ENCODE peak calls at places on chromosomes 16 and 17, in eight cellular contexts. W, S, R, H, I, N, E and G are unnamed samples.

GRCh38 chr17:41547378-41547841 is 19.3 kb upstream of the KRT19 start:
- DNase-seq in R (no peak), N (no peak), W (no peak), E (no peak), I (no peak), H (no peak), S (no peak), G (no peak)

GRCh38 chr17:16910341-16910740 is 61.6 kb downstream of the TNFRSF13B start:
- DNase-seq in R (no peak), W (no peak), H (no peak), N (no peak), I (no peak), S (no peak), E (no peak), G (no peak)

GRCh38 chr16:71840052-71840451 is 5.7 kb upstream of the ATXN1L start:
- DNase-seq in I (no peak), S (peak), E (no peak), N (no peak), H (no peak), W (no peak), R (no peak), G (no peak)

GRCh38 chr16:49453001-49453400 is 79.4 kb downstream of the C16orf78 start:
- DNase-seq in W (no peak), S (no peak), I (no peak), H (no peak), N (no peak), E (no peak), R (no peak), G (no peak)

GRCh38 chr17:64323774-64324173 is 60.7 kb upstream of the TEX2 start:
- DNase-seq in I (no peak), H (no peak), S (no peak), R (no peak), W (no peak), E (no peak), N (no peak), G (no peak)

GRCh38 chr16:57689772-57690558 is 4.6 kb upstream of the DRC7 start:
- DNase-seq in W (no peak), R (peak), N (no peak), I (no peak), S (no peak), E (no peak), H (peak), G (no peak)

GRCh38 chr16:71846443-71846842 is 667 bp downstream of the ATXN1L start:
- DNase-seq in H (no peak), S (peak), I (no peak), N (no peak), R (no peak), W (no peak), E (no peak), G (no peak)

GRCh38 chr17:39951924-39952664 is 10.7 kb upstream of the GSDMA start:
- DNase-seq in I (peak), R (no peak), E (no peak), S (no peak), N (no peak), W (no peak), H (no peak), G (no peak)

GRCh38 chr16:70331588-70332358 is 14.9 kb upstream of the DDX19A start:
- DNase-seq in R (no peak), S (no peak), E (no peak), H (no peak), W (no peak), I (no peak), N (peak), G (no peak)

GRCh38 chr16:47481698-47482374 is 20.7 kb downstream of the PHKB start:
- DNase-seq in H (no peak), I (no peak), N (no peak), S (no peak), R (no peak), E (no peak), W (no peak), G (no peak)

GRCh38 chr16:50808929-50809538 is 67.1 kb downstream of the CYLD start:
- DNase-seq in R (no peak), S (no peak), E (no peak), W (no peak), I (no peak), H (no peak), N (no peak), G (no peak)

GRCh38 chr16:16828913-16829398 is 450.0 kb downstream of the NPIPA7 start:
- DNase-seq in S (no peak), W (no peak), E (no peak), H (no peak), R (peak), I (no peak), N (no peak), G (no peak)

GRCh38 chr17:2084766-2085647 is 30.1 kb downstream of the HIC1 start:
- DNase-seq in H (no peak), I (peak), W (no peak), R (no peak), S (peak), E (no peak), N (no peak), G (no peak)

GRCh38 chr17:37047631-37048104 is 98.9 kb downstream of the AATF start:
- DNase-seq in E (peak), N (peak), I (peak), W (peak), H (peak), S (peak), R (peak), G (peak)

GRCh38 chr16:64421515-64421914 is 700.3 kb downstream of the CDH11 start:
- DNase-seq in R (no peak), W (no peak), I (no peak), E (no peak), H (no peak), S (no peak), N (no peak), G (no peak)

GRCh38 chr17:65987988-65988387 is 203.9 kb downstream of the CEP112 start:
- DNase-seq in S (peak), I (no peak), W (peak), H (no peak), R (no peak), N (no peak), E (no peak), G (no peak)

GRCh38 chr17:9241371-9241712 is 220.0 kb downstream of the NTN1 start:
- DNase-seq in W (no peak), I (peak), R (no peak), E (peak), H (no peak), S (no peak), N (no peak), G (no peak)

GRCh38 chr16:84117482-84117843 is 721 bp upstream of the MBTPS1 start:
- DNase-seq in I (no peak), H (peak), R (no peak), N (no peak), W (no peak), S (no peak), E (no peak), G (no peak)

GRCh38 chr16:10202650-10203049 is 20.4 kb upstream of the GRIN2A start:
- DNase-seq in S (no peak), N (no peak), W (no peak), E (no peak), I (no peak), R (peak), H (no peak), G (no peak)

GRCh38 chr17:73591278-73592078 is 52.8 kb downstream of the SDK2 start:
- DNase-seq in S (no peak), E (no peak), N (no peak), W (no peak), R (no peak), I (no peak), H (peak), G (no peak)

GRCh38 chr17:59353936-59354755 is 22.7 kb downstream of the YPEL2 start:
- DNase-seq in S (no peak), W (no peak), E (no peak), R (no peak), N (no peak), H (no peak), I (no peak), G (no peak)

GRCh38 chr16:87438611-87438985 is 46.5 kb downstream of the MAP1LC3B start:
- DNase-seq in N (no peak), E (no peak), R (no peak), S (no peak), W (no peak), I (no peak), H (no peak), G (no peak)

GRCh38 chr17:75776399-75777242 is 8.0 kb upstream of the UNK start:
- DNase-seq in E (no peak), S (no peak), W (no peak), R (no peak), I (no peak), H (no peak), N (no peak), G (no peak)

GRCh38 chr16:50297301-50298074 is 31.1 kb downstream of the ADCY7 start:
- DNase-seq in W (no peak), R (no peak), H (no peak), I (no peak), N (peak), S (no peak), E (no peak), G (peak)

GRCh38 chr16:85897384-85897783 is 1.6 kb upstream of the IRF8 start:
- DNase-seq in S (no peak), H (no peak), I (no peak), E (no peak), N (no peak), W (no peak), R (no peak), G (no peak)

GRCh38 chr17:21474815-21475214 is 98.7 kb downstream of the KCNJ12 start:
- DNase-seq in H (no peak), R (no peak), W (no peak), N (no peak), I (no peak), S (no peak), E (no peak), G (no peak)

GRCh38 chr16:11256657-11257130 is 690 bp upstream of the SOCS1 start:
- DNase-seq in R (peak), H (no peak), I (peak), W (no peak), N (peak), S (peak), E (peak), G (no peak)

GRCh38 chr17:19333132-19333440 is 29.4 kb downstream of the B9D1 start:
- DNase-seq in R (no peak), E (no peak), N (no peak), S (no peak), W (no peak), H (no peak), I (no peak), G (no peak)

GRCh38 chr17:27384261-27384701 is 72.0 kb upstream of the KSR1 start:
- DNase-seq in E (peak), W (no peak), S (peak), R (no peak), I (peak), H (no peak), N (no peak), G (peak)

GRCh38 chr17:48497103-48497502 is 33.7 kb downstream of the HOXB1 start:
- DNase-seq in I (no peak), H (no peak), S (peak), W (no peak), R (no peak), E (no peak), N (no peak), G (no peak)

GRCh38 chr16:8959921-8960787 is 3.6 kb downstream of the USP7 start:
- DNase-seq in I (no peak), S (peak), H (peak), N (no peak), R (no peak), W (no peak), E (no peak), G (no peak)

GRCh38 chr17:60327122-60327869 is 64.6 kb downstream of the USP32 start:
- DNase-seq in R (no peak), S (no peak), N (peak), H (no peak), E (no peak), W (no peak), I (no peak), G (no peak)

GRCh38 chr16:1121601-1122000 is 25.6 kb upstream of the C1QTNF8 start:
- DNase-seq in I (no peak), W (no peak), R (peak), S (no peak), E (no peak), H (no peak), N (no peak), G (no peak)

GRCh38 chr17:39701784-39702422 is 2.0 kb downstream of the ERBB2 start:
- DNase-seq in N (no peak), S (no peak), R (no peak), W (no peak), E (no peak), I (no peak), H (no peak), G (no peak)

GRCh38 chr16:88478115-88478514 is 25.0 kb downstream of the ZFPM1 start:
- DNase-seq in I (no peak), N (no peak), R (no peak), S (no peak), E (no peak), W (no peak), H (no peak), G (no peak)

GRCh38 chr16:86089986-86090385 is 191.0 kb downstream of the IRF8 start:
- DNase-seq in N (no peak), E (no peak), H (peak), I (no peak), R (no peak), S (no peak), W (no peak), G (no peak)

GRCh38 chr17:76265624-76266243 is 586 bp downstream of the UBALD2 start:
- DNase-seq in H (no peak), S (peak), W (no peak), R (peak), I (peak), N (peak), E (peak), G (no peak)